ENCODE peak calls at places on chromosomes 5 and 9, in nine cellular contexts. L is A549, I is body of pancreas, D is transverse colon, B is uterus, G is breast epithelium, Y is endothelial cell of umbilical vein, M is IMR-90, S is testis. F is an unnamed sample.

GRCh38 chr9:98248737-98249474 is 6.5 kb downstream of the TBC1D2 start:
- DNase-seq in M (peak; percentile 97), S (peak; percentile 40), Y (peak; percentile 60), B (no peak), D (peak; percentile 86), L (peak; percentile 77), I (peak; percentile 72), G (no peak), F (no peak)

GRCh38 chr5:68033961-68034581 is 181.5 kb upstream of the PIK3R1 start:
- DNase-seq in G (no peak), D (peak; percentile 54), L (no peak), I (peak; percentile 71), M (peak; percentile 54), B (peak; percentile 45), Y (peak; percentile 15), S (peak; percentile 91), F (no peak)

GRCh38 chr5:102049517-102049916 is 246.6 kb downstream of the SLCO4C1 start:
- DNase-seq in B (no peak), D (no peak), M (no peak), G (no peak), S (no peak), Y (no peak), I (no peak), L (no peak), F (no peak)

GRCh38 chr9:133943781-133944745 is 48.1 kb downstream of the VAV2 start:
- DNase-seq in B (no peak), L (no peak), I (no peak), G (no peak), D (no peak), M (peak; percentile 26), S (no peak), Y (no peak), F (no peak)

GRCh38 chr9:138068601-138069035 is 191.0 kb downstream of the CACNA1B start:
- DNase-seq in D (no peak), M (no peak), L (no peak), I (no peak), G (peak; percentile 45), Y (no peak), S (no peak), B (peak; percentile 2), F (no peak)

GRCh38 chr9:134807726-134808125 is 72.9 kb upstream of the FCN2 start:
- DNase-seq in B (no peak), G (no peak), Y (peak; percentile 40), M (peak; percentile 64), I (peak; percentile 13), L (peak; percentile 27), S (peak; percentile 32), D (no peak), F (no peak)

GRCh38 chr9:3035594-3036389 is 191.9 kb upstream of the PUM3 start:
- DNase-seq in G (no peak), S (no peak), I (no peak), L (peak; percentile 5), M (no peak), B (no peak), Y (no peak), D (no peak), F (no peak)

GRCh38 chr5:61274561-61274960 is 57.5 kb upstream of the ZSWIM6 start:
- DNase-seq in S (no peak), L (no peak), Y (no peak), D (no peak), G (no peak), I (no peak), M (peak; percentile 60), B (no peak), F (no peak)

GRCh38 chr9:89661956-89662717 is 57.3 kb downstream of the GADD45G start:
- DNase-seq in Y (peak; percentile 98), M (peak; percentile 86), I (peak; percentile 99), L (peak; percentile 87), B (peak; percentile 98), D (peak; percentile 98), G (peak; percentile 99), S (peak; percentile 99), F (peak; percentile 98)

GRCh38 chr5:16713386-16713928 is 96.7 kb upstream of the RETREG1 start:
- DNase-seq in L (no peak), M (peak; percentile 38), Y (peak; percentile 60), G (no peak), I (no peak), S (no peak), D (peak; percentile 37), B (no peak), F (no peak)

GRCh38 chr9:87810691-87811178 is 71.9 kb upstream of the SPATA31E1 start:
- DNase-seq in B (no peak), L (no peak), G (no peak), S (no peak), M (no peak), I (no peak), Y (no peak), D (no peak), F (no peak)
- TF ChIP-seq POLR2A in B (no peak), L (no peak), G (no peak), S (no peak), M (no peak), I (no peak), Y (no peak), D (no peak), F (no peak)

GRCh38 chr9:35520404-35520790 is 30.5 kb downstream of the RUSC2 start:
- DNase-seq in Y (no peak), L (no peak), G (no peak), D (no peak), S (no peak), I (no peak), B (no peak), M (peak; percentile 76), F (no peak)

GRCh38 chr9:35517552-35518211 is 27.8 kb downstream of the RUSC2 start:
- DNase-seq in D (no peak), B (no peak), Y (no peak), M (no peak), I (peak; percentile 52), L (no peak), G (no peak), S (no peak), F (no peak)

GRCh38 chr9:35519697-35520403 is 29.9 kb downstream of the RUSC2 start:
- DNase-seq in Y (no peak), I (no peak), G (no peak), S (no peak), L (no peak), D (no peak), B (no peak), M (no peak), F (no peak)

GRCh38 chr9:35518212-35518917 is 28.5 kb downstream of the RUSC2 start:
- DNase-seq in L (peak; percentile 98), G (peak; percentile 57), S (no peak), M (peak; percentile 94), D (no peak), B (no peak), I (peak; percentile 81), Y (peak; percentile 80), F (no peak)

GRCh38 chr9:35518981-35519679 is 29.2 kb downstream of the RUSC2 start:
- DNase-seq in G (no peak), D (no peak), L (peak; percentile 73), Y (peak; percentile 55), S (no peak), B (no peak), M (peak; percentile 58), I (peak; percentile 34), F (no peak)
- H3K4me1 ChIP-seq in G (peaks cover 61% of the 10 kb centered on the region), D (peaks cover 33% of the 10 kb centered on the region), L (peaks cover 96% of the 10 kb centered on the region), Y (peaks cover 60% of the 10 kb centered on the region), S (peaks cover 43% of the 10 kb centered on the region), B (peaks cover 35% of the 10 kb centered on the region), M (peaks cover 42% of the 10 kb centered on the region), I (peaks cover 70% of the 10 kb centered on the region), F (peaks cover 99% of the 10 kb centered on the region)

GRCh38 chr5:40601198-40601868 is 78.4 kb upstream of the PTGER4 start:
- DNase-seq in D (no peak), L (no peak), I (no peak), G (no peak), Y (no peak), B (no peak), S (no peak), M (no peak), F (no peak)

GRCh38 chr5:40606077-40606765 is 73.5 kb upstream of the PTGER4 start:
- DNase-seq in D (no peak), I (no peak), S (no peak), Y (no peak), L (no peak), B (no peak), M (no peak), G (no peak), F (no peak)

GRCh38 chr5:40603378-40603777 is 76.3 kb upstream of the PTGER4 start:
- DNase-seq in I (no peak), G (no peak), S (no peak), M (peak; percentile 58), B (no peak), L (no peak), Y (peak; percentile 76), D (no peak), F (no peak)

GRCh38 chr5:40607202-40607601 is 72.5 kb upstream of the PTGER4 start:
- DNase-seq in Y (no peak), G (no peak), L (no peak), B (no peak), I (no peak), M (no peak), D (no peak), S (no peak), F (no peak)

DNA sequence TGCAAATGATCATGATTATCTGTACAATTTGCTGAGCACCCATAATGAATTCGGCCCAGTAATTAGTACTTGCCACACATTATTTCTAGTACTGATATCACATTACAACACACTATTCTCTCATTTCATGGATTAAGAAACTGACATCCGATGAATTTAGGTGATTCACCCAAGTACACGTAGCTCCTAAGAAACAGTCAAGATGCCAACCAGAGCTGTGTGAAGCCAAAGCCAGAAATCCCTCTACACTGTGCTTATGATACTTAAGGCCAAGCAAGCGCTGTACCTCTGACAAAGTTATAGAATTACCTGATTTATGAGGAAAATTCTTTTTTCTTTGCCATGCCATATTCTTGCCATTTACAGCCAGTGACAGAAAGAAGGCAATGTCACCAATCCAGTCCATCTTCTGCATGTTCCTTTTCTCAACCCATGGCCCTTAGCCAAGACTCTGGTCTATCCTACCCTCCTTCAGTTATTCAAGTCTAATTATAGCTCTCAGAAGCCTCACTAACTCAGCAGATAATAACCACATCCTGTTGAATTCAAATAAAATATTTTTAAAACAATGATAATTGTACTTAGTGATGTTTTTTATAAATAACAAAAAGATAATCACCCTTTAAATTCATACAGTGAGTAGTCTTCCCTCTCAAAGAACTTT is 74.3 kb upstream of the PTGER4 start:
- DNase-seq in L (no peak), Y (no peak), M (peak; percentile 27), G (no peak), B (no peak), I (peak; percentile 31), D (no peak), S (no peak), F (no peak)
- TF ChIP-seq POLR2A in L (no peak), Y (no peak), M (no peak), G (no peak), B (no peak), I (no peak), D (no peak), S (no peak), F (no peak)

DNA sequence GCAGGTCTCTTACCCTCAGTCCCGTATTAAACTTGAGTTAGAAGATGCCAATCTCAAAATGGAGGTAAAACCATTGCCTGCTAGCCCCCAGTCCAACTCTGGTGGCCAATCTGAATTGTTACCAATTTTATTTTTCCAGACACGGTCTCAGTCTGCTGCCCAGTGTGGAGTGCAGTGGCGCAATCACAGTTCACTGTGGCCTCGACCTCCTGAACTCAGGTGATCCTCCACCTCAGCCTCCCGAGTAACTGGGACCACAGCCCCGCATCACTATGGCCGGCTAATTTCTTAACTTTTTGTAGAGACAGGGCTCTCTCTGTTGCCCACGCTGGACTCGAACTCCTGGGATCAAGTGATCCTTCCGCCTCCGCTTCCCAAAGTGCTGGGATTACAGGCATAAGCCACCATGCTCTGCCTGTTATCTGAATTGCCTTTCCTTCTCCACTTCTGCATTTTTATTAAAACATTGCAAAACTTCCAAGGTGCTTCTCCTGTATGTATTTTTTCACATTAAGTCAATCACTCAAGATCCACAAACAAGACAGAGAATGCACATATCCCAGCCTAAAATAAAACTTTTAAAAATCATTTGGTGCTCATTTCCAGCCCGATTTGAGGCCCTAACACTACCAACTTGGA is 2.3 kb downstream of the FANCC start:
- DNase-seq in D (no peak), I (no peak), S (no peak), G (no peak), B (no peak), L (no peak), Y (no peak), M (no peak), F (no peak)
- H3K4me1 ChIP-seq in D (peaks cover 5% of the 10 kb centered on the region), I (peaks cover 15% of the 10 kb centered on the region), S (no peaks in the 10 kb centered on the region), G (no peaks in the 10 kb centered on the region), B (no peaks in the 10 kb centered on the region), L (peaks cover 25% of the 10 kb centered on the region), Y (peaks cover 14% of the 10 kb centered on the region), M (peaks cover 4% of the 10 kb centered on the region), F (peaks cover 30% of the 10 kb centered on the region)

F was measured in esophagus muscularis mucosa.